ENCODE peak calls at places on chromosome 18, in eight cellular contexts. E is dorsolateral prefrontal cortex, Q is kidney, P is AG04449, B is CD14-positive monocyte, Z is AG10803, Y is SK-N-SH, K is heart right ventricle. G is an unnamed sample.

GRCh38 chr18:3177902-3178687 is 41.7 kb downstream of the MYOM1 start:
- DNase-seq in E (no peak), K (peak; percentile 60), Y (no peak), Q (no peak), P (no peak), B (peak; percentile 97), Z (peak; percentile 6), G (no peak)

GRCh38 chr18:2985628-2986027 is 27.3 kb downstream of the LPIN2 start:
- DNase-seq in B (no peak), Q (no peak), Y (no peak), E (no peak), P (no peak), K (no peak), Z (peak; percentile 40), G (no peak)

GRCh38 chr18:11714244-11714918 is 25.3 kb downstream of the GNAL start:
- DNase-seq in Q (no peak), E (no peak), Z (no peak), K (no peak), P (no peak), Y (no peak), B (no peak), G (no peak)

GRCh38 chr18:13562494-13563029 is 163.8 kb downstream of the FAM210A start:
- DNase-seq in Q (no peak), Y (no peak), E (no peak), K (peak; percentile 46), B (peak; percentile 84), P (no peak), Z (no peak), G (no peak)

GRCh38 chr18:41753826-41754225 is 201.2 kb upstream of the PIK3C3 start:
- DNase-seq in B (no peak), K (no peak), P (no peak), Q (no peak), E (no peak), Z (peak; percentile 5), Y (no peak), G (no peak)

GRCh38 chr18:62720766-62721613 is 5.6 kb downstream of the PHLPP1 start:
- DNase-seq in B (no peak), K (no peak), P (no peak), E (no peak), Y (no peak), Q (no peak), Z (no peak), G (no peak)

GRCh38 chr18:11387880-11388279 is 221.5 kb upstream of the SLC35G4 start:
- DNase-seq in E (peak; percentile 32), B (no peak), Y (peak; percentile 42), K (peak; percentile 73), Q (no peak), Z (peak; percentile 37), P (no peak), G (no peak)

GRCh38 chr18:10518595-10519273 is 7.1 kb upstream of the NAPG start:
- DNase-seq in K (peak; percentile 69), Y (peak; percentile 65), P (no peak), E (peak; percentile 80), Z (peak; percentile 56), Q (peak; percentile 80), B (no peak), G (peak; percentile 33)

GRCh38 chr18:24538421-24539264 is 78.2 kb downstream of the HRH4 start:
- DNase-seq in K (no peak), Z (no peak), Y (peak; percentile 37), E (no peak), B (no peak), Q (no peak), P (no peak), G (no peak)

GRCh38 chr18:56124186-56124585 is 514.2 kb downstream of the TXNL1 start:
- DNase-seq in K (no peak), Z (peak; percentile 92), B (no peak), P (peak; percentile 71), Q (no peak), Y (no peak), E (no peak), G (no peak)

GRCh38 chr18:8081267-8081666 is 514.2 kb downstream of the PTPRM start:
- DNase-seq in B (no peak), Y (no peak), E (no peak), Q (no peak), P (no peak), Z (no peak), K (no peak), G (no peak)

GRCh38 chr18:31618801-31619200 is 27.1 kb downstream of the TTR start:
- DNase-seq in Z (no peak), Q (no peak), E (no peak), P (no peak), Y (no peak), B (no peak), K (no peak), G (no peak)

GRCh38 chr18:60686142-60686541 is 313.6 kb upstream of the MC4R start:
- DNase-seq in E (no peak), K (no peak), Z (no peak), Q (no peak), B (no peak), Y (no peak), P (no peak), G (no peak)

GRCh38 chr18:31591113-31591512 is 564 bp upstream of the TTR start:
- DNase-seq in P (no peak), Y (no peak), Q (no peak), B (no peak), K (no peak), E (no peak), Z (no peak), G (no peak)

GRCh38 chr18:63975632-63976031 is 5.8 kb downstream of the SERPINB8 start:
- DNase-seq in Z (no peak), Q (no peak), E (no peak), K (no peak), Y (no peak), B (no peak), P (no peak), G (no peak)

DNA sequence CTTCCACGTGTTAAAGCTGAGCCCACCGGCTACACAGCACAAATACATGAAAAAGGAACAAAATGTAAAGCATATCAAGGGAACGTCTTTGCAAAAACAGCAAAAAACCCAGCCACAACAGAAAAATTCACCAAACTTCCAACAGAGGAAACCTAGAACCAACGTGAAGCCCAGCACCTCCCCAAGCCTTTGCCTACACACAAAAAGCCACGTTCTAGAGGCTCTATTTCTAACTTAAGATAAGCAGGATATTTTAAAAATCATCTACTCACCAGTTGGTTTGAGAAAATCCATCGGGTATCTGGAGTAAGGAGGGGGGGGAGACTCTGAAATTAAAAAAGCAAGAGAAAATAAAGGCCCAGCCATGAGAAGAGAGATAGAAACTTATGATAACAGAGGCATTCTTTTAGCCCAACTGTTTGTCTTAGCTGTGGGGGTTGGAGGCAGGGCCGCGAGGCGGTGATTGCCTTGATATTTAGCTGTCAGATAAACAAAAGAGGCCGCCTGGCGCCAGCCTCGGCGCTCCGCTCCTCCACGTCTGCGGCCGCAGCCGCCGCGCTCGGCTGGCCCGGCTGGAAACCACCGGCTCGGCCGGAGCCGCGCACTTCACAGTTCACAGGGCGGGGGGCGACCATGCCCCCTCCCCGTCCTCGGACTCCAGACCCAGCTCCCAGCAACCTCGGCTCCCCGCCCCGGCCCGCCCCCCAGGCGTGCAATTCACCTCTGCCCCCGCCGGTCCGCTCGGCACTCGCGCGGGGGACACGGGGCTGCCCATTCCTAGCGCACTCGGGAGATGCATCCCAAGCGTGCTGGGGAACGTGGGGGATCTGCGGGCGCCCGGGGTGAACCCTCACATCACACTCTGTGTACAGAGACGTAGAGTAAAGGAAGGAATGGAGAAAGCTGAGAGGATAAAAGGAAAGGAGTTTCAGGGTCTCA is 2.4 kb downstream of the SMAD7 start:
- DNase-seq in Y (peak; percentile 69), Z (no peak), Q (peak; percentile 88), E (peak; percentile 77), P (no peak), B (no peak), K (no peak), G (no peak)
- TF ChIP-seq CTCF in Y (no peak), Z (no peak), Q (no peak), E (no peak), P (no peak), B (no peak), K (no peak), G (no peak)

DNA sequence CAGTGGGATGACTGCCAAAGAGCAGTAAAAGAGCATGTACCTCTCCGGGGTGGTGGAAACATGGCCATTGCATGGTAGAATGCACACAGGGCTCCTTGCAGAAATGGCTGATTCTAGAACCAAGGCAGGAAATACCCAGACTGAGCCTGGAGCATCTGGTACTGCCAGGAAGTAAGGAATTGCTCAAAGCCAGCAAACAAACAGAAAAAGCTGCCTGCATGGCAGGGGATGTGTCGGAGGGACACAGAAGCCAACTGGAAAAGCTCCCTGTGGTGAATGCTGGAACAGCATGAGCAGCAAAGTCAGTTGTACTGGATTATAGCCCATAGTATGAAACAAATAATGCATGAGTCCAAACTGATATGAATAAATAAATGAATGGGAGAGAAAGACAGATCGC is 78.0 kb upstream of the NFATC1 start:
- DNase-seq in P (no peak), B (no peak), Y (no peak), K (no peak), Z (peak; percentile 43), Q (no peak), E (no peak), G (no peak)
- TF ChIP-seq CTCF in P (no peak), B (no peak), Y (no peak), K (no peak), Z (peak; percentile 30), Q (no peak), E (no peak), G (no peak)

GRCh38 chr18:32919799-32920198 is 147.0 kb upstream of the KLHL14 start:
- DNase-seq in Z (no peak), E (no peak), Y (peak; percentile 17), P (no peak), B (no peak), Q (no peak), K (no peak), G (no peak)
- TF ChIP-seq CTCF in Z (peak; percentile 23), E (no peak), Y (peak; percentile 41), P (peak; percentile 0), B (no peak), Q (peak; percentile 72), K (peak; percentile 34), G (peak; percentile 50)

GRCh38 chr18:35376742-35377695 is at the start of gene ZNF396:
- DNase-seq in Z (peak; percentile 62), K (peak; percentile 84), B (peak; percentile 84), Q (peak; percentile 94), Y (peak; percentile 89), P (no peak), E (peak; percentile 64), G (peak; percentile 80)
- TF ChIP-seq CTCF in Z (no peak), K (no peak), B (no peak), Q (no peak), Y (no peak), P (no peak), E (no peak), G (no peak)